ENCODE peak calls at places on chromosome 4, in eight cellular contexts. One of them, this sample, is unnamed.

GRCh38 chr4:24980064-24980690 is 50.6 kb downstream of the LGI2 start:
- DNase-seq in activated CD4-positive, alpha-beta T cell treated with anti-CD3 and anti-CD28 coated beads, Interleukin-2, amount 50 U/mL, for 1 hour: peak; percentile 30
- DNase-seq in left ventricle myocardium inferior: no peak
- DNase-seq in esophagus muscularis mucosa: no peak
- DNase-seq in NCI-H1092: peak; percentile 37
- DNase-seq in HEK293T: peak; percentile 50
- DNase-seq in sciatic nerve: peak; percentile 73
- DNase-seq in activated T-cell treated with anti-CD3 and anti-CD28 coated beads, Interleukin-2, amount 50 U/mL, for 72 hours: peak; percentile 61
- DNase-seq in this sample: peak; percentile 89

GRCh38 chr4:1201851-1202525 is 29.6 kb upstream of the SPON2 start:
- DNase-seq in activated CD4-positive, alpha-beta T cell treated with anti-CD3 and anti-CD28 coated beads, Interleukin-2, amount 50 U/mL, for 1 hour: peak; percentile 83
- DNase-seq in left ventricle myocardium inferior: no peak
- DNase-seq in esophagus muscularis mucosa: peak; percentile 97
- DNase-seq in NCI-H1092: no peak
- DNase-seq in HEK293T: no peak
- DNase-seq in sciatic nerve: peak; percentile 60
- DNase-seq in activated T-cell treated with anti-CD3 and anti-CD28 coated beads, Interleukin-2, amount 50 U/mL, for 72 hours: peak; percentile 88
- DNase-seq in this sample: peak; percentile 98

GRCh38 chr4:183098080-183098722 is 856 bp upstream of the WWC2 start:
- DNase-seq in activated CD4-positive, alpha-beta T cell treated with anti-CD3 and anti-CD28 coated beads, Interleukin-2, amount 50 U/mL, for 1 hour: peak; percentile 8
- DNase-seq in left ventricle myocardium inferior: peak; percentile 65
- DNase-seq in esophagus muscularis mucosa: peak; percentile 92
- DNase-seq in NCI-H1092: no peak
- DNase-seq in HEK293T: peak; percentile 15
- DNase-seq in sciatic nerve: peak; percentile 77
- DNase-seq in activated T-cell treated with anti-CD3 and anti-CD28 coated beads, Interleukin-2, amount 50 U/mL, for 72 hours: peak; percentile 55
- DNase-seq in this sample: peak; percentile 43

GRCh38 chr4:176492648-176493302 is 173.0 kb downstream of the SPCS3 start:
- DNase-seq in activated CD4-positive, alpha-beta T cell treated with anti-CD3 and anti-CD28 coated beads, Interleukin-2, amount 50 U/mL, for 1 hour: no peak
- DNase-seq in left ventricle myocardium inferior: no peak
- DNase-seq in esophagus muscularis mucosa: no peak
- DNase-seq in NCI-H1092: no peak
- DNase-seq in HEK293T: no peak
- DNase-seq in sciatic nerve: no peak
- DNase-seq in activated T-cell treated with anti-CD3 and anti-CD28 coated beads, Interleukin-2, amount 50 U/mL, for 72 hours: no peak
- DNase-seq in this sample: no peak

GRCh38 chr4:160319868-160320260 is 1217.0 kb downstream of the RAPGEF2 start:
- DNase-seq in activated CD4-positive, alpha-beta T cell treated with anti-CD3 and anti-CD28 coated beads, Interleukin-2, amount 50 U/mL, for 1 hour: no peak
- DNase-seq in left ventricle myocardium inferior: no peak
- DNase-seq in esophagus muscularis mucosa: no peak
- DNase-seq in NCI-H1092: no peak
- DNase-seq in HEK293T: no peak
- DNase-seq in sciatic nerve: no peak
- DNase-seq in activated T-cell treated with anti-CD3 and anti-CD28 coated beads, Interleukin-2, amount 50 U/mL, for 72 hours: no peak
- DNase-seq in this sample: no peak

GRCh38 chr4:140374130-140374477 is 658 bp downstream of the SCOC start:
- DNase-seq in activated CD4-positive, alpha-beta T cell treated with anti-CD3 and anti-CD28 coated beads, Interleukin-2, amount 50 U/mL, for 1 hour: no peak
- DNase-seq in left ventricle myocardium inferior: no peak
- DNase-seq in esophagus muscularis mucosa: no peak
- DNase-seq in NCI-H1092: no peak
- DNase-seq in HEK293T: no peak
- DNase-seq in sciatic nerve: no peak
- DNase-seq in activated T-cell treated with anti-CD3 and anti-CD28 coated beads, Interleukin-2, amount 50 U/mL, for 72 hours: no peak
- DNase-seq in this sample: peak; percentile 12

GRCh38 chr4:163395758-163396157 is 52.1 kb downstream of the NPY5R start:
- DNase-seq in activated CD4-positive, alpha-beta T cell treated with anti-CD3 and anti-CD28 coated beads, Interleukin-2, amount 50 U/mL, for 1 hour: no peak
- DNase-seq in left ventricle myocardium inferior: no peak
- DNase-seq in esophagus muscularis mucosa: no peak
- DNase-seq in NCI-H1092: no peak
- DNase-seq in HEK293T: no peak
- DNase-seq in sciatic nerve: no peak
- DNase-seq in activated T-cell treated with anti-CD3 and anti-CD28 coated beads, Interleukin-2, amount 50 U/mL, for 72 hours: no peak
- DNase-seq in this sample: no peak

GRCh38 chr4:6250235-6250983 is 19.2 kb upstream of the WFS1 start:
- DNase-seq in activated CD4-positive, alpha-beta T cell treated with anti-CD3 and anti-CD28 coated beads, Interleukin-2, amount 50 U/mL, for 1 hour: no peak
- DNase-seq in left ventricle myocardium inferior: no peak
- DNase-seq in esophagus muscularis mucosa: no peak
- DNase-seq in NCI-H1092: peak; percentile 76
- DNase-seq in HEK293T: peak; percentile 70
- DNase-seq in sciatic nerve: no peak
- DNase-seq in activated T-cell treated with anti-CD3 and anti-CD28 coated beads, Interleukin-2, amount 50 U/mL, for 72 hours: peak; percentile 58
- DNase-seq in this sample: peak; percentile 67

GRCh38 chr4:173189117-173189693 is 20.6 kb downstream of the GALNT7 start:
- DNase-seq in activated CD4-positive, alpha-beta T cell treated with anti-CD3 and anti-CD28 coated beads, Interleukin-2, amount 50 U/mL, for 1 hour: no peak
- DNase-seq in left ventricle myocardium inferior: no peak
- DNase-seq in esophagus muscularis mucosa: no peak
- DNase-seq in NCI-H1092: no peak
- DNase-seq in HEK293T: no peak
- DNase-seq in sciatic nerve: no peak
- DNase-seq in activated T-cell treated with anti-CD3 and anti-CD28 coated beads, Interleukin-2, amount 50 U/mL, for 72 hours: no peak
- DNase-seq in this sample: peak; percentile 43

GRCh38 chr4:73446336-73446938 is 10.4 kb downstream of the AFP start:
- DNase-seq in activated CD4-positive, alpha-beta T cell treated with anti-CD3 and anti-CD28 coated beads, Interleukin-2, amount 50 U/mL, for 1 hour: no peak
- DNase-seq in left ventricle myocardium inferior: no peak
- DNase-seq in esophagus muscularis mucosa: no peak
- DNase-seq in NCI-H1092: peak; percentile 34
- DNase-seq in HEK293T: peak; percentile 49
- DNase-seq in sciatic nerve: no peak
- DNase-seq in activated T-cell treated with anti-CD3 and anti-CD28 coated beads, Interleukin-2, amount 50 U/mL, for 72 hours: no peak
- DNase-seq in this sample: peak; percentile 70

GRCh38 chr4:181877329-181877848 is 365.8 kb upstream of the TENM3 start:
- DNase-seq in activated CD4-positive, alpha-beta T cell treated with anti-CD3 and anti-CD28 coated beads, Interleukin-2, amount 50 U/mL, for 1 hour: no peak
- DNase-seq in left ventricle myocardium inferior: no peak
- DNase-seq in esophagus muscularis mucosa: no peak
- DNase-seq in NCI-H1092: no peak
- DNase-seq in HEK293T: no peak
- DNase-seq in sciatic nerve: no peak
- DNase-seq in activated T-cell treated with anti-CD3 and anti-CD28 coated beads, Interleukin-2, amount 50 U/mL, for 72 hours: no peak
- DNase-seq in this sample: peak; percentile 68

GRCh38 chr4:149158852-149159251 is 656.8 kb downstream of the IQCM start:
- DNase-seq in activated CD4-positive, alpha-beta T cell treated with anti-CD3 and anti-CD28 coated beads, Interleukin-2, amount 50 U/mL, for 1 hour: no peak
- DNase-seq in left ventricle myocardium inferior: no peak
- DNase-seq in esophagus muscularis mucosa: no peak
- DNase-seq in NCI-H1092: no peak
- DNase-seq in HEK293T: no peak
- DNase-seq in sciatic nerve: no peak
- DNase-seq in activated T-cell treated with anti-CD3 and anti-CD28 coated beads, Interleukin-2, amount 50 U/mL, for 72 hours: no peak
- DNase-seq in this sample: no peak

GRCh38 chr4:87151730-87152129 is 68.7 kb downstream of the KLHL8 start:
- DNase-seq in activated CD4-positive, alpha-beta T cell treated with anti-CD3 and anti-CD28 coated beads, Interleukin-2, amount 50 U/mL, for 1 hour: no peak
- DNase-seq in left ventricle myocardium inferior: no peak
- DNase-seq in esophagus muscularis mucosa: no peak
- DNase-seq in NCI-H1092: no peak
- DNase-seq in HEK293T: no peak
- DNase-seq in sciatic nerve: no peak
- DNase-seq in activated T-cell treated with anti-CD3 and anti-CD28 coated beads, Interleukin-2, amount 50 U/mL, for 72 hours: no peak
- DNase-seq in this sample: no peak

GRCh38 chr4:78784255-78784654 is 8.1 kb downstream of the BMP2K start:
- DNase-seq in activated CD4-positive, alpha-beta T cell treated with anti-CD3 and anti-CD28 coated beads, Interleukin-2, amount 50 U/mL, for 1 hour: no peak
- DNase-seq in left ventricle myocardium inferior: no peak
- DNase-seq in esophagus muscularis mucosa: no peak
- DNase-seq in NCI-H1092: no peak
- DNase-seq in HEK293T: no peak
- DNase-seq in sciatic nerve: no peak
- DNase-seq in activated T-cell treated with anti-CD3 and anti-CD28 coated beads, Interleukin-2, amount 50 U/mL, for 72 hours: no peak
- DNase-seq in this sample: peak; percentile 86

GRCh38 chr4:139841464-139842195 is 176.0 kb downstream of the MGST2 start:
- DNase-seq in activated CD4-positive, alpha-beta T cell treated with anti-CD3 and anti-CD28 coated beads, Interleukin-2, amount 50 U/mL, for 1 hour: no peak
- DNase-seq in left ventricle myocardium inferior: no peak
- DNase-seq in esophagus muscularis mucosa: peak; percentile 77
- DNase-seq in NCI-H1092: peak; percentile 93
- DNase-seq in HEK293T: peak; percentile 23
- DNase-seq in sciatic nerve: no peak
- DNase-seq in activated T-cell treated with anti-CD3 and anti-CD28 coated beads, Interleukin-2, amount 50 U/mL, for 72 hours: no peak
- DNase-seq in this sample: no peak

GRCh38 chr4:103998752-103999151 is 279.0 kb upstream of the TACR3 start:
- DNase-seq in activated CD4-positive, alpha-beta T cell treated with anti-CD3 and anti-CD28 coated beads, Interleukin-2, amount 50 U/mL, for 1 hour: no peak
- DNase-seq in left ventricle myocardium inferior: no peak
- DNase-seq in esophagus muscularis mucosa: no peak
- DNase-seq in NCI-H1092: no peak
- DNase-seq in HEK293T: no peak
- DNase-seq in sciatic nerve: no peak
- DNase-seq in activated T-cell treated with anti-CD3 and anti-CD28 coated beads, Interleukin-2, amount 50 U/mL, for 72 hours: no peak
- DNase-seq in this sample: no peak

GRCh38 chr4:113384600-113384999 is 335.1 kb downstream of the ANK2 start:
- DNase-seq in activated CD4-positive, alpha-beta T cell treated with anti-CD3 and anti-CD28 coated beads, Interleukin-2, amount 50 U/mL, for 1 hour: no peak
- DNase-seq in left ventricle myocardium inferior: no peak
- DNase-seq in esophagus muscularis mucosa: no peak
- DNase-seq in NCI-H1092: no peak
- DNase-seq in HEK293T: no peak
- DNase-seq in sciatic nerve: no peak
- DNase-seq in activated T-cell treated with anti-CD3 and anti-CD28 coated beads, Interleukin-2, amount 50 U/mL, for 72 hours: peak; percentile 8
- DNase-seq in this sample: peak; percentile 84

GRCh38 chr4:165537028-165537648 is 158.3 kb downstream of the CPE start:
- DNase-seq in activated CD4-positive, alpha-beta T cell treated with anti-CD3 and anti-CD28 coated beads, Interleukin-2, amount 50 U/mL, for 1 hour: no peak
- DNase-seq in left ventricle myocardium inferior: no peak
- DNase-seq in esophagus muscularis mucosa: no peak
- DNase-seq in NCI-H1092: peak; percentile 55
- DNase-seq in HEK293T: peak; percentile 50
- DNase-seq in sciatic nerve: no peak
- DNase-seq in activated T-cell treated with anti-CD3 and anti-CD28 coated beads, Interleukin-2, amount 50 U/mL, for 72 hours: peak; percentile 9
- DNase-seq in this sample: peak; percentile 66

This sample was measured in fibroblast of mammary gland.